ENCODE peak calls at places on chromosomes 5 and 9, in nine cellular contexts. One of them, this sample, is unnamed.

GRCh38 chr5:133514456-133514855 is 97.9 kb downstream of the FSTL4 start:
- DNase-seq in IMR-90: no peak
- DNase-seq in cardiac muscle cell: no peak
- DNase-seq in left ventricle myocardium inferior: no peak
- DNase-seq in foreskin fibroblast: no peak
- DNase-seq in BE2C: no peak
- DNase-seq in neural progenitor cell: no peak
- DNase-seq in tibial artery: no peak
- DNase-seq in hepatocyte: no peak
- DNase-seq in this sample: no peak

GRCh38 chr5:177194278-177194677 is 60.7 kb downstream of the NSD1 start:
- DNase-seq in neural progenitor cell: no peak
- DNase-seq in hepatocyte: peak
- DNase-seq in IMR-90: peak
- DNase-seq in left ventricle myocardium inferior: no peak
- DNase-seq in cardiac muscle cell: peak
- DNase-seq in BE2C: peak
- DNase-seq in tibial artery: peak
- DNase-seq in foreskin fibroblast: peak
- DNase-seq in this sample: peak

GRCh38 chr5:5770825-5771224 is 348.3 kb downstream of the ICE1 start:
- DNase-seq in BE2C: no peak
- DNase-seq in hepatocyte: no peak
- DNase-seq in neural progenitor cell: no peak
- DNase-seq in left ventricle myocardium inferior: no peak
- DNase-seq in IMR-90: no peak
- DNase-seq in tibial artery: no peak
- DNase-seq in foreskin fibroblast: no peak
- DNase-seq in cardiac muscle cell: no peak
- DNase-seq in this sample: no peak

GRCh38 chr5:167771565-167771964 is 519.9 kb upstream of the WWC1 start:
- DNase-seq in cardiac muscle cell: no peak
- DNase-seq in IMR-90: no peak
- DNase-seq in left ventricle myocardium inferior: no peak
- DNase-seq in BE2C: no peak
- DNase-seq in tibial artery: no peak
- DNase-seq in neural progenitor cell: no peak
- DNase-seq in foreskin fibroblast: peak
- DNase-seq in hepatocyte: no peak
- DNase-seq in this sample: no peak

GRCh38 chr9:127598839-127599549 is 13.1 kb upstream of the STXBP1 start:
- DNase-seq in neural progenitor cell: peak
- DNase-seq in IMR-90: no peak
- DNase-seq in tibial artery: no peak
- DNase-seq in left ventricle myocardium inferior: no peak
- DNase-seq in foreskin fibroblast: no peak
- DNase-seq in cardiac muscle cell: no peak
- DNase-seq in hepatocyte: no peak
- DNase-seq in BE2C: peak
- DNase-seq in this sample: no peak

GRCh38 chr5:175706499-175706898 is 48.6 kb downstream of the HRH2 start:
- DNase-seq in BE2C: no peak
- DNase-seq in hepatocyte: peak
- DNase-seq in cardiac muscle cell: no peak
- DNase-seq in foreskin fibroblast: no peak
- DNase-seq in tibial artery: no peak
- DNase-seq in IMR-90: no peak
- DNase-seq in left ventricle myocardium inferior: no peak
- DNase-seq in neural progenitor cell: no peak
- DNase-seq in this sample: no peak

GRCh38 chr9:88578486-88579362 is 43.7 kb downstream of the NXNL2 start:
- DNase-seq in hepatocyte: peak
- DNase-seq in BE2C: peak
- DNase-seq in IMR-90: peak
- DNase-seq in cardiac muscle cell: peak
- DNase-seq in neural progenitor cell: peak
- DNase-seq in foreskin fibroblast: peak
- DNase-seq in tibial artery: peak
- DNase-seq in left ventricle myocardium inferior: peak
- DNase-seq in this sample: peak

GRCh38 chr5:112004867-112005532 is 248.0 kb upstream of the NREP start:
- DNase-seq in neural progenitor cell: no peak
- DNase-seq in hepatocyte: no peak
- DNase-seq in BE2C: no peak
- DNase-seq in tibial artery: no peak
- DNase-seq in foreskin fibroblast: peak
- DNase-seq in IMR-90: peak
- DNase-seq in left ventricle myocardium inferior: no peak
- DNase-seq in cardiac muscle cell: no peak
- DNase-seq in this sample: peak

GRCh38 chr9:129143461-129143927 is 32.3 kb downstream of the PTPA start:
- DNase-seq in cardiac muscle cell: peak
- DNase-seq in left ventricle myocardium inferior: peak
- DNase-seq in BE2C: no peak
- DNase-seq in hepatocyte: peak
- DNase-seq in foreskin fibroblast: peak
- DNase-seq in neural progenitor cell: no peak
- DNase-seq in tibial artery: peak
- DNase-seq in IMR-90: peak
- DNase-seq in this sample: no peak

GRCh38 chr9:120386390-120387131 is 193.4 kb downstream of the CDK5RAP2 start:
- DNase-seq in cardiac muscle cell: no peak
- DNase-seq in left ventricle myocardium inferior: no peak
- DNase-seq in tibial artery: no peak
- DNase-seq in IMR-90: no peak
- DNase-seq in hepatocyte: peak
- DNase-seq in BE2C: no peak
- DNase-seq in neural progenitor cell: no peak
- DNase-seq in foreskin fibroblast: peak
- DNase-seq in this sample: no peak

GRCh38 chr9:93346240-93347112 is 105.0 kb upstream of the FAM120A start:
- DNase-seq in hepatocyte: peak
- DNase-seq in foreskin fibroblast: peak
- DNase-seq in IMR-90: no peak
- DNase-seq in neural progenitor cell: peak
- DNase-seq in cardiac muscle cell: peak
- DNase-seq in BE2C: peak
- DNase-seq in tibial artery: no peak
- DNase-seq in left ventricle myocardium inferior: no peak
- DNase-seq in this sample: no peak

GRCh38 chr5:148458036-148458888 is 74.5 kb downstream of the FBXO38 start:
- DNase-seq in tibial artery: no peak
- DNase-seq in left ventricle myocardium inferior: no peak
- DNase-seq in foreskin fibroblast: no peak
- DNase-seq in cardiac muscle cell: no peak
- DNase-seq in BE2C: no peak
- DNase-seq in neural progenitor cell: no peak
- DNase-seq in IMR-90: no peak
- DNase-seq in hepatocyte: no peak
- DNase-seq in this sample: no peak

GRCh38 chr5:78245126-78245525 is 49.4 kb downstream of the AP3B1 start:
- DNase-seq in cardiac muscle cell: peak
- DNase-seq in BE2C: no peak
- DNase-seq in hepatocyte: peak
- DNase-seq in neural progenitor cell: peak
- DNase-seq in left ventricle myocardium inferior: no peak
- DNase-seq in IMR-90: no peak
- DNase-seq in foreskin fibroblast: no peak
- DNase-seq in tibial artery: no peak
- DNase-seq in this sample: no peak

GRCh38 chr9:89885156-89885555 is 280.3 kb downstream of the GADD45G start:
- DNase-seq in IMR-90: no peak
- DNase-seq in hepatocyte: no peak
- DNase-seq in neural progenitor cell: no peak
- DNase-seq in left ventricle myocardium inferior: no peak
- DNase-seq in BE2C: no peak
- DNase-seq in foreskin fibroblast: no peak
- DNase-seq in tibial artery: no peak
- DNase-seq in cardiac muscle cell: no peak
- DNase-seq in this sample: no peak

GRCh38 chr9:38257626-38258215 is 134.8 kb upstream of the ALDH1B1 start:
- DNase-seq in neural progenitor cell: no peak
- DNase-seq in hepatocyte: no peak
- DNase-seq in tibial artery: no peak
- DNase-seq in IMR-90: no peak
- DNase-seq in cardiac muscle cell: no peak
- DNase-seq in BE2C: no peak
- DNase-seq in foreskin fibroblast: no peak
- DNase-seq in left ventricle myocardium inferior: no peak
- DNase-seq in this sample: no peak

GRCh38 chr9:38259519-38260218 is 132.8 kb upstream of the ALDH1B1 start:
- DNase-seq in IMR-90: no peak
- DNase-seq in hepatocyte: no peak
- DNase-seq in tibial artery: no peak
- DNase-seq in BE2C: no peak
- DNase-seq in cardiac muscle cell: no peak
- DNase-seq in foreskin fibroblast: no peak
- DNase-seq in neural progenitor cell: no peak
- DNase-seq in left ventricle myocardium inferior: no peak
- DNase-seq in this sample: no peak

GRCh38 chr9:38263534-38263933 is 129.0 kb upstream of the ALDH1B1 start:
- DNase-seq in cardiac muscle cell: no peak
- DNase-seq in IMR-90: peak
- DNase-seq in tibial artery: no peak
- DNase-seq in BE2C: no peak
- DNase-seq in hepatocyte: no peak
- DNase-seq in left ventricle myocardium inferior: no peak
- DNase-seq in neural progenitor cell: peak
- DNase-seq in foreskin fibroblast: peak
- DNase-seq in this sample: peak
- TF ChIP-seq CTCF in cardiac muscle cell: peak
- TF ChIP-seq CTCF in IMR-90: peak
- TF ChIP-seq CTCF in tibial artery: no peak
- TF ChIP-seq CTCF in BE2C: peak
- TF ChIP-seq CTCF in hepatocyte: peak
- TF ChIP-seq CTCF in left ventricle myocardium inferior: peak
- TF ChIP-seq CTCF in neural progenitor cell: peak
- TF ChIP-seq CTCF in foreskin fibroblast: peak
- TF ChIP-seq CTCF in this sample: peak

GRCh38 chr9:135088348-135088978 is 995 bp downstream of the OLFM1 start:
- DNase-seq in tibial artery: no peak
- DNase-seq in left ventricle myocardium inferior: no peak
- DNase-seq in neural progenitor cell: peak
- DNase-seq in hepatocyte: no peak
- DNase-seq in cardiac muscle cell: no peak
- DNase-seq in IMR-90: no peak
- DNase-seq in foreskin fibroblast: no peak
- DNase-seq in BE2C: no peak
- DNase-seq in this sample: no peak
- H3K4me3 ChIP-seq in tibial artery: peak
- H3K4me3 ChIP-seq in left ventricle myocardium inferior: peak
- H3K4me3 ChIP-seq in neural progenitor cell: peak
- H3K4me3 ChIP-seq in hepatocyte: no peak
- H3K4me3 ChIP-seq in cardiac muscle cell: peak
- H3K4me3 ChIP-seq in IMR-90: no peak
- H3K4me3 ChIP-seq in foreskin fibroblast: no peak
- H3K4me3 ChIP-seq in BE2C: peak
- H3K4me3 ChIP-seq in this sample: no peak

GRCh38 chr5:33994845-33995244 is 10.4 kb upstream of the SLC45A2 start:
- DNase-seq in hepatocyte: no peak
- DNase-seq in IMR-90: peak
- DNase-seq in BE2C: no peak
- DNase-seq in neural progenitor cell: no peak
- DNase-seq in cardiac muscle cell: no peak
- DNase-seq in tibial artery: no peak
- DNase-seq in foreskin fibroblast: peak
- DNase-seq in left ventricle myocardium inferior: no peak
- DNase-seq in this sample: peak
- TF ChIP-seq CTCF in hepatocyte: peak
- TF ChIP-seq CTCF in IMR-90: peak
- TF ChIP-seq CTCF in BE2C: no peak
- TF ChIP-seq CTCF in neural progenitor cell: no peak
- TF ChIP-seq CTCF in cardiac muscle cell: peak
- TF ChIP-seq CTCF in tibial artery: no peak
- TF ChIP-seq CTCF in foreskin fibroblast: no peak
- TF ChIP-seq CTCF in left ventricle myocardium inferior: no peak
- TF ChIP-seq CTCF in this sample: peak

GRCh38 chr9:421896-422295 is 207.2 kb downstream of the DOCK8 start:
- DNase-seq in foreskin fibroblast: no peak
- DNase-seq in IMR-90: no peak
- DNase-seq in tibial artery: no peak
- DNase-seq in hepatocyte: no peak
- DNase-seq in neural progenitor cell: no peak
- DNase-seq in cardiac muscle cell: no peak
- DNase-seq in BE2C: no peak
- DNase-seq in left ventricle myocardium inferior: no peak
- DNase-seq in this sample: no peak
- H3K4me3 ChIP-seq in foreskin fibroblast: no peak
- H3K4me3 ChIP-seq in IMR-90: no peak
- H3K4me3 ChIP-seq in tibial artery: no peak
- H3K4me3 ChIP-seq in hepatocyte: no peak
- H3K4me3 ChIP-seq in neural progenitor cell: no peak
- H3K4me3 ChIP-seq in cardiac muscle cell: no peak
- H3K4me3 ChIP-seq in BE2C: no peak
- H3K4me3 ChIP-seq in left ventricle myocardium inferior: no peak
- H3K4me3 ChIP-seq in this sample: no peak

GRCh38 chr5:60700347-60700815 is 415 bp upstream of the DEPDC1B start:
- DNase-seq in cardiac muscle cell: no peak
- DNase-seq in foreskin fibroblast: no peak
- DNase-seq in IMR-90: no peak
- DNase-seq in BE2C: peak
- DNase-seq in tibial artery: no peak
- DNase-seq in hepatocyte: no peak
- DNase-seq in neural progenitor cell: no peak
- DNase-seq in left ventricle myocardium inferior: no peak
- DNase-seq in this sample: peak

GRCh38 chr5:60701317-60701988 is 1.5 kb upstream of the DEPDC1B start:
- DNase-seq in neural progenitor cell: no peak
- DNase-seq in foreskin fibroblast: no peak
- DNase-seq in BE2C: no peak
- DNase-seq in tibial artery: no peak
- DNase-seq in IMR-90: no peak
- DNase-seq in hepatocyte: no peak
- DNase-seq in left ventricle myocardium inferior: no peak
- DNase-seq in cardiac muscle cell: no peak
- DNase-seq in this sample: peak

GRCh38 chr5:60698316-60698715 is 1.6 kb downstream of the DEPDC1B start:
- DNase-seq in tibial artery: no peak
- DNase-seq in neural progenitor cell: no peak
- DNase-seq in foreskin fibroblast: no peak
- DNase-seq in hepatocyte: no peak
- DNase-seq in left ventricle myocardium inferior: no peak
- DNase-seq in IMR-90: no peak
- DNase-seq in BE2C: no peak
- DNase-seq in cardiac muscle cell: no peak
- DNase-seq in this sample: no peak

GRCh38 chr5:60703944-60704343 is 4.0 kb upstream of the DEPDC1B start:
- DNase-seq in BE2C: no peak
- DNase-seq in hepatocyte: no peak
- DNase-seq in left ventricle myocardium inferior: no peak
- DNase-seq in foreskin fibroblast: no peak
- DNase-seq in IMR-90: no peak
- DNase-seq in neural progenitor cell: no peak
- DNase-seq in tibial artery: no peak
- DNase-seq in cardiac muscle cell: no peak
- DNase-seq in this sample: peak

GRCh38 chr5:60699549-60700346 is at the start of gene DEPDC1B:
- DNase-seq in hepatocyte: peak
- DNase-seq in foreskin fibroblast: peak
- DNase-seq in left ventricle myocardium inferior: peak
- DNase-seq in BE2C: peak
- DNase-seq in cardiac muscle cell: peak
- DNase-seq in IMR-90: peak
- DNase-seq in neural progenitor cell: peak
- DNase-seq in tibial artery: peak
- DNase-seq in this sample: peak
- TF ChIP-seq CTCF in hepatocyte: peak
- TF ChIP-seq CTCF in foreskin fibroblast: no peak
- TF ChIP-seq CTCF in left ventricle myocardium inferior: peak
- TF ChIP-seq CTCF in BE2C: peak
- TF ChIP-seq CTCF in cardiac muscle cell: peak
- TF ChIP-seq CTCF in IMR-90: peak
- TF ChIP-seq CTCF in neural progenitor cell: peak
- TF ChIP-seq CTCF in tibial artery: no peak
- TF ChIP-seq CTCF in this sample: peak

GRCh38 chr9:100427366-100428263 is 672 bp downstream of the MSANTD3 start:
- DNase-seq in BE2C: peak
- DNase-seq in neural progenitor cell: peak
- DNase-seq in left ventricle myocardium inferior: peak
- DNase-seq in cardiac muscle cell: peak
- DNase-seq in hepatocyte: peak
- DNase-seq in foreskin fibroblast: peak
- DNase-seq in tibial artery: peak
- DNase-seq in IMR-90: peak
- DNase-seq in this sample: peak
- H3K4me3 ChIP-seq in BE2C: peak
- H3K4me3 ChIP-seq in neural progenitor cell: peak
- H3K4me3 ChIP-seq in left ventricle myocardium inferior: peak
- H3K4me3 ChIP-seq in cardiac muscle cell: peak
- H3K4me3 ChIP-seq in hepatocyte: peak
- H3K4me3 ChIP-seq in foreskin fibroblast: peak
- H3K4me3 ChIP-seq in tibial artery: peak
- H3K4me3 ChIP-seq in IMR-90: peak
- H3K4me3 ChIP-seq in this sample: peak

This sample was measured in epithelial cell of esophagus.